ENCODE peak calls at places on chromosome 19, in eight cellular contexts. One of them, this sample, is unnamed.

GRCh38 chr19:35195822-35196221 is 32.7 kb downstream of the FAM187B start:
- DNase-seq in ascending aorta: no peak
- DNase-seq in CD4-positive, CD25-positive, alpha-beta regulatory T cell: no peak
- DNase-seq in kidney epithelial cell: peak; percentile 57
- DNase-seq in CD8-positive, alpha-beta memory T cell: no peak
- DNase-seq in ovary: no peak
- DNase-seq in GM12878: peak; percentile 30
- DNase-seq in aorta: no peak
- DNase-seq in this sample: no peak

GRCh38 chr19:39144487-39145071 is 19.0 kb downstream of the PAK4 start:
- DNase-seq in ascending aorta: no peak
- DNase-seq in CD4-positive, CD25-positive, alpha-beta regulatory T cell: no peak
- DNase-seq in kidney epithelial cell: no peak
- DNase-seq in CD8-positive, alpha-beta memory T cell: no peak
- DNase-seq in ovary: no peak
- DNase-seq in GM12878: no peak
- DNase-seq in aorta: no peak
- DNase-seq in this sample: no peak

GRCh38 chr19:13856530-13856929 is 20.4 kb upstream of the NANOS3 start:
- DNase-seq in ascending aorta: no peak
- DNase-seq in CD4-positive, CD25-positive, alpha-beta regulatory T cell: no peak
- DNase-seq in kidney epithelial cell: no peak
- DNase-seq in CD8-positive, alpha-beta memory T cell: no peak
- DNase-seq in ovary: no peak
- DNase-seq in GM12878: no peak
- DNase-seq in aorta: no peak
- DNase-seq in this sample: no peak

GRCh38 chr19:2613507-2614295 is 88.8 kb downstream of the GNG7 start:
- DNase-seq in ascending aorta: no peak
- DNase-seq in CD4-positive, CD25-positive, alpha-beta regulatory T cell: peak; percentile 62
- DNase-seq in kidney epithelial cell: no peak
- DNase-seq in CD8-positive, alpha-beta memory T cell: peak; percentile 45
- DNase-seq in ovary: no peak
- DNase-seq in GM12878: no peak
- DNase-seq in aorta: peak; percentile 59
- DNase-seq in this sample: peak; percentile 25

GRCh38 chr19:8684001-8684902 is 14.3 kb downstream of the ACTL9 start:
- DNase-seq in ascending aorta: no peak
- DNase-seq in CD4-positive, CD25-positive, alpha-beta regulatory T cell: no peak
- DNase-seq in kidney epithelial cell: no peak
- DNase-seq in CD8-positive, alpha-beta memory T cell: no peak
- DNase-seq in ovary: no peak
- DNase-seq in GM12878: no peak
- DNase-seq in aorta: no peak
- DNase-seq in this sample: no peak

GRCh38 chr19:3323026-3323425 is 43.4 kb upstream of the NFIC start:
- DNase-seq in ascending aorta: no peak
- DNase-seq in CD4-positive, CD25-positive, alpha-beta regulatory T cell: no peak
- DNase-seq in kidney epithelial cell: no peak
- DNase-seq in CD8-positive, alpha-beta memory T cell: no peak
- DNase-seq in ovary: no peak
- DNase-seq in GM12878: no peak
- DNase-seq in aorta: peak; percentile 9
- DNase-seq in this sample: no peak

GRCh38 chr19:47719047-47719885 is 6.0 kb downstream of the EHD2 start:
- DNase-seq in ascending aorta: peak; percentile 94
- DNase-seq in CD4-positive, CD25-positive, alpha-beta regulatory T cell: no peak
- DNase-seq in kidney epithelial cell: peak; percentile 70
- DNase-seq in CD8-positive, alpha-beta memory T cell: no peak
- DNase-seq in ovary: peak; percentile 95
- DNase-seq in GM12878: no peak
- DNase-seq in aorta: peak; percentile 92
- DNase-seq in this sample: no peak

GRCh38 chr19:54532528-54532927 is 29.9 kb downstream of the LAIR2 start:
- DNase-seq in ascending aorta: no peak
- DNase-seq in CD4-positive, CD25-positive, alpha-beta regulatory T cell: peak; percentile 14
- DNase-seq in kidney epithelial cell: no peak
- DNase-seq in CD8-positive, alpha-beta memory T cell: no peak
- DNase-seq in ovary: no peak
- DNase-seq in GM12878: peak; percentile 77
- DNase-seq in aorta: no peak
- DNase-seq in this sample: no peak

GRCh38 chr19:17393914-17394313 is at the start of gene CCDC194:
- DNase-seq in ascending aorta: no peak
- DNase-seq in CD4-positive, CD25-positive, alpha-beta regulatory T cell: no peak
- DNase-seq in kidney epithelial cell: no peak
- DNase-seq in CD8-positive, alpha-beta memory T cell: no peak
- DNase-seq in ovary: peak; percentile 53
- DNase-seq in GM12878: no peak
- DNase-seq in aorta: no peak
- DNase-seq in this sample: no peak

GRCh38 chr19:45790942-45791341 is 1.7 kb downstream of the DMWD start:
- DNase-seq in ascending aorta: no peak
- DNase-seq in CD4-positive, CD25-positive, alpha-beta regulatory T cell: peak; percentile 70
- DNase-seq in kidney epithelial cell: no peak
- DNase-seq in CD8-positive, alpha-beta memory T cell: peak; percentile 20
- DNase-seq in ovary: no peak
- DNase-seq in GM12878: no peak
- DNase-seq in aorta: no peak
- DNase-seq in this sample: no peak

GRCh38 chr19:52959613-52960295 is 2.9 kb downstream of the ZNF816 start:
- DNase-seq in ascending aorta: no peak
- DNase-seq in CD4-positive, CD25-positive, alpha-beta regulatory T cell: no peak
- DNase-seq in kidney epithelial cell: no peak
- DNase-seq in CD8-positive, alpha-beta memory T cell: no peak
- DNase-seq in ovary: no peak
- DNase-seq in GM12878: no peak
- DNase-seq in aorta: no peak
- DNase-seq in this sample: no peak

GRCh38 chr19:6357995-6358394 is 3.3 kb upstream of the CLPP start:
- DNase-seq in ascending aorta: no peak
- DNase-seq in CD4-positive, CD25-positive, alpha-beta regulatory T cell: no peak
- DNase-seq in kidney epithelial cell: no peak
- DNase-seq in CD8-positive, alpha-beta memory T cell: no peak
- DNase-seq in ovary: no peak
- DNase-seq in GM12878: no peak
- DNase-seq in aorta: no peak
- DNase-seq in this sample: no peak

GRCh38 chr19:31350693-31351211 is 1.5 kb upstream of the TSHZ3 start:
- DNase-seq in ascending aorta: peak; percentile 74
- DNase-seq in CD4-positive, CD25-positive, alpha-beta regulatory T cell: peak; percentile 9
- DNase-seq in kidney epithelial cell: no peak
- DNase-seq in CD8-positive, alpha-beta memory T cell: no peak
- DNase-seq in ovary: peak; percentile 69
- DNase-seq in GM12878: no peak
- DNase-seq in aorta: peak; percentile 74
- DNase-seq in this sample: peak; percentile 8

GRCh38 chr19:56136362-56136761 is 4.7 kb upstream of the ZNF444 start:
- DNase-seq in ascending aorta: no peak
- DNase-seq in CD4-positive, CD25-positive, alpha-beta regulatory T cell: no peak
- DNase-seq in kidney epithelial cell: no peak
- DNase-seq in CD8-positive, alpha-beta memory T cell: no peak
- DNase-seq in ovary: no peak
- DNase-seq in GM12878: no peak
- DNase-seq in aorta: no peak
- DNase-seq in this sample: no peak

GRCh38 chr19:57887195-57887941 is 1.5 kb downstream of the ZNF814 start:
- DNase-seq in ascending aorta: no peak
- DNase-seq in CD4-positive, CD25-positive, alpha-beta regulatory T cell: no peak
- DNase-seq in kidney epithelial cell: no peak
- DNase-seq in CD8-positive, alpha-beta memory T cell: no peak
- DNase-seq in ovary: no peak
- DNase-seq in GM12878: no peak
- DNase-seq in aorta: no peak
- DNase-seq in this sample: peak; percentile 79

GRCh38 chr19:19145281-19145999 is 7.2 kb upstream of the TMEM161A start:
- DNase-seq in ascending aorta: no peak
- DNase-seq in CD4-positive, CD25-positive, alpha-beta regulatory T cell: no peak
- DNase-seq in kidney epithelial cell: no peak
- DNase-seq in CD8-positive, alpha-beta memory T cell: no peak
- DNase-seq in ovary: no peak
- DNase-seq in GM12878: no peak
- DNase-seq in aorta: no peak
- DNase-seq in this sample: no peak

GRCh38 chr19:19147344-19147743 is 9.1 kb upstream of the TMEM161A start:
- DNase-seq in ascending aorta: no peak
- DNase-seq in CD4-positive, CD25-positive, alpha-beta regulatory T cell: no peak
- DNase-seq in kidney epithelial cell: no peak
- DNase-seq in CD8-positive, alpha-beta memory T cell: no peak
- DNase-seq in ovary: no peak
- DNase-seq in GM12878: no peak
- DNase-seq in aorta: no peak
- DNase-seq in this sample: no peak

GRCh38 chr19:19146865-19147264 is 8.6 kb upstream of the TMEM161A start:
- DNase-seq in ascending aorta: no peak
- DNase-seq in CD4-positive, CD25-positive, alpha-beta regulatory T cell: no peak
- DNase-seq in kidney epithelial cell: no peak
- DNase-seq in CD8-positive, alpha-beta memory T cell: no peak
- DNase-seq in ovary: no peak
- DNase-seq in GM12878: no peak
- DNase-seq in aorta: no peak
- DNase-seq in this sample: no peak

GRCh38 chr19:19149402-19149801 is 11.1 kb upstream of the TMEM161A start:
- DNase-seq in ascending aorta: no peak
- DNase-seq in CD4-positive, CD25-positive, alpha-beta regulatory T cell: no peak
- DNase-seq in kidney epithelial cell: no peak
- DNase-seq in CD8-positive, alpha-beta memory T cell: no peak
- DNase-seq in ovary: no peak
- DNase-seq in GM12878: no peak
- DNase-seq in aorta: no peak
- DNase-seq in this sample: no peak

GRCh38 chr19:19146000-19146608 is 7.8 kb upstream of the TMEM161A start:
- DNase-seq in ascending aorta: peak; percentile 90
- DNase-seq in CD4-positive, CD25-positive, alpha-beta regulatory T cell: peak; percentile 80
- DNase-seq in kidney epithelial cell: no peak
- DNase-seq in CD8-positive, alpha-beta memory T cell: peak; percentile 80
- DNase-seq in ovary: peak; percentile 85
- DNase-seq in GM12878: no peak
- DNase-seq in aorta: peak; percentile 83
- DNase-seq in this sample: no peak
- H3K4me3 ChIP-seq in ascending aorta: peak overlapping the region; percentile 53
- H3K4me3 ChIP-seq in CD4-positive, CD25-positive, alpha-beta regulatory T cell: no peak overlapping the region
- H3K4me3 ChIP-seq in kidney epithelial cell: no peak overlapping the region
- H3K4me3 ChIP-seq in CD8-positive, alpha-beta memory T cell: no peak overlapping the region
- H3K4me3 ChIP-seq in ovary: no peak overlapping the region
- H3K4me3 ChIP-seq in GM12878: no peak overlapping the region
- H3K4me3 ChIP-seq in aorta: no peak overlapping the region
- H3K4me3 ChIP-seq in this sample: no peak overlapping the region

GRCh38 chr19:1433119-1434039 is 4.8 kb upstream of the RPS15 start:
- DNase-seq in ascending aorta: no peak
- DNase-seq in CD4-positive, CD25-positive, alpha-beta regulatory T cell: no peak
- DNase-seq in kidney epithelial cell: no peak
- DNase-seq in CD8-positive, alpha-beta memory T cell: no peak
- DNase-seq in ovary: no peak
- DNase-seq in GM12878: no peak
- DNase-seq in aorta: no peak
- DNase-seq in this sample: no peak
- H3K36me3 ChIP-seq in ascending aorta: peaks cover 73% of the 10 kb centered on the region
- H3K36me3 ChIP-seq in CD4-positive, CD25-positive, alpha-beta regulatory T cell: peaks cover 54% of the 10 kb centered on the region
- H3K36me3 ChIP-seq in kidney epithelial cell: peaks cover 13% of the 10 kb centered on the region
- H3K36me3 ChIP-seq in CD8-positive, alpha-beta memory T cell: peaks cover 15% of the 10 kb centered on the region
- H3K36me3 ChIP-seq in ovary: no peaks in the 10 kb centered on the region
- H3K36me3 ChIP-seq in GM12878: peaks cover 8% of the 10 kb centered on the region
- H3K36me3 ChIP-seq in aorta: no peaks in the 10 kb centered on the region
- H3K36me3 ChIP-seq in this sample: peaks cover 68% of the 10 kb centered on the region

DNA sequence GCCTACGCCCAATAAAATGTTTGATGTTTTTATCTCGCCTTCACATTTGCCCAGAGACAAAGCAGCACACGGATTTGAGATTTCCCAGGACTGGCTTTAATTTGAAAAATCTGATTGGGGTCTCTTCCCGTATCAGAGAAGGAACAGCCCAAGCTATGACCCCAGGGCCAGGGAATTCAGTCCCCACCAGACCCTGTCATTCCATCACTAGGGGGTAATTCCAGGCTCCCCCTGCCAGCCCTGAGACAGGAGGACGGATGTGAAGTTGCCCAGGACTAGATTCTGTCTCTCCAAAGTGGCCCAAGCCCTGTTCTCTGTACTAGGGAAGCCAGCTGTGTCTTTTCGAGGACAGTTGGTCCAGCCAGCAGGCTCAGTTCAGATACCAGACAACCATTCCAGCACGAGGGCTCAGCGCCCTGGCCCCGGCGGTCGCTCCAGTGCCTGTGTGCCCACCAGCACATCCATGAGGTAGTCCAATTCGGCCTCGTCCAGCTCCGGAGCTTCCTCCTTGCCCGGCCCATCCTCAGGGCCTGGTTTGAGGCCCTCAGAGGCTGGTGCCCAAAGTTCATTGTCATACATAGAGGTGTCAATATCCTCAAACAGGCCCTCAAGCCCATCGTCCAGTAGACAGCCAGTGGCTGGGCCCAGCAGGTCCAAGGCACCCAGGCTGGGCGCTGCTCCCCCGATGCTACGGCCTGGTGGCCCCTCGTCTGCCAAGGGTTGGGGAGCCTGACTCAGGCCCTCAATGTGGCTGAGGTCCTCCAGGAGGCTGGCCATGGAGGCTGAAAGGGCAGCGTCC is 3.2 kb downstream of the SERTAD1 start:
- DNase-seq in ascending aorta: no peak
- DNase-seq in CD4-positive, CD25-positive, alpha-beta regulatory T cell: no peak
- DNase-seq in kidney epithelial cell: no peak
- DNase-seq in CD8-positive, alpha-beta memory T cell: no peak
- DNase-seq in ovary: no peak
- DNase-seq in GM12878: no peak
- DNase-seq in aorta: no peak
- DNase-seq in this sample: no peak
- H3K4me3 ChIP-seq in ascending aorta: peak overlapping the region; percentile 17
- H3K4me3 ChIP-seq in CD4-positive, CD25-positive, alpha-beta regulatory T cell: no peak overlapping the region
- H3K4me3 ChIP-seq in kidney epithelial cell: no peak overlapping the region
- H3K4me3 ChIP-seq in CD8-positive, alpha-beta memory T cell: no peak overlapping the region
- H3K4me3 ChIP-seq in ovary: no peak overlapping the region
- H3K4me3 ChIP-seq in GM12878: no peak overlapping the region
- H3K4me3 ChIP-seq in aorta: no peak overlapping the region
- H3K4me3 ChIP-seq in this sample: no peak overlapping the region

GRCh38 chr19:4619668-4620294 is 19.5 kb upstream of the TNFAIP8L1 start:
- DNase-seq in ascending aorta: no peak
- DNase-seq in CD4-positive, CD25-positive, alpha-beta regulatory T cell: no peak
- DNase-seq in kidney epithelial cell: no peak
- DNase-seq in CD8-positive, alpha-beta memory T cell: no peak
- DNase-seq in ovary: no peak
- DNase-seq in GM12878: no peak
- DNase-seq in aorta: no peak
- DNase-seq in this sample: no peak

GRCh38 chr19:4624301-4624700 is 15.0 kb upstream of the TNFAIP8L1 start:
- DNase-seq in ascending aorta: no peak
- DNase-seq in CD4-positive, CD25-positive, alpha-beta regulatory T cell: no peak
- DNase-seq in kidney epithelial cell: no peak
- DNase-seq in CD8-positive, alpha-beta memory T cell: no peak
- DNase-seq in ovary: no peak
- DNase-seq in GM12878: no peak
- DNase-seq in aorta: no peak
- DNase-seq in this sample: peak; percentile 57

GRCh38 chr19:4618019-4618418 is 21.3 kb upstream of the TNFAIP8L1 start:
- DNase-seq in ascending aorta: no peak
- DNase-seq in CD4-positive, CD25-positive, alpha-beta regulatory T cell: no peak
- DNase-seq in kidney epithelial cell: no peak
- DNase-seq in CD8-positive, alpha-beta memory T cell: no peak
- DNase-seq in ovary: no peak
- DNase-seq in GM12878: no peak
- DNase-seq in aorta: no peak
- DNase-seq in this sample: no peak

GRCh38 chr19:4622695-4623421 is 16.5 kb upstream of the TNFAIP8L1 start:
- DNase-seq in ascending aorta: no peak
- DNase-seq in CD4-positive, CD25-positive, alpha-beta regulatory T cell: no peak
- DNase-seq in kidney epithelial cell: no peak
- DNase-seq in CD8-positive, alpha-beta memory T cell: no peak
- DNase-seq in ovary: no peak
- DNase-seq in GM12878: no peak
- DNase-seq in aorta: no peak
- DNase-seq in this sample: no peak

GRCh38 chr19:4620675-4621074 is 18.6 kb upstream of the TNFAIP8L1 start:
- DNase-seq in ascending aorta: no peak
- DNase-seq in CD4-positive, CD25-positive, alpha-beta regulatory T cell: no peak
- DNase-seq in kidney epithelial cell: no peak
- DNase-seq in CD8-positive, alpha-beta memory T cell: no peak
- DNase-seq in ovary: no peak
- DNase-seq in GM12878: no peak
- DNase-seq in aorta: no peak
- DNase-seq in this sample: no peak
- H3K36me3 ChIP-seq in ascending aorta: no peaks in the 10 kb centered on the region
- H3K36me3 ChIP-seq in CD4-positive, CD25-positive, alpha-beta regulatory T cell: no peaks in the 10 kb centered on the region
- H3K36me3 ChIP-seq in kidney epithelial cell: no peaks in the 10 kb centered on the region
- H3K36me3 ChIP-seq in CD8-positive, alpha-beta memory T cell: no peaks in the 10 kb centered on the region
- H3K36me3 ChIP-seq in ovary: no peaks in the 10 kb centered on the region
- H3K36me3 ChIP-seq in GM12878: no peaks in the 10 kb centered on the region
- H3K36me3 ChIP-seq in aorta: no peaks in the 10 kb centered on the region
- H3K36me3 ChIP-seq in this sample: no peaks in the 10 kb centered on the region

This sample was measured in HAP-1.